ENCODE peak calls at places on chromosomes 12 and 14, in eight cellular contexts. One of them, this sample, is unnamed.

GRCh38 chr14:104436047-104436531 is 143.5 kb upstream of the C14orf180 start:
- DNase-seq in ELR: peak
- DNase-seq in NCI-H1694: no peak
- DNase-seq in stimulated activated CD4-positive, alpha-beta T cell treated with anti-CD3 and anti-CD28 coated beads, Interleukin-1b, Interleukin-23, amount 100 ng/mL, for 48 hours: no peak
- DNase-seq in fibroblast of villous mesenchyme: peak
- DNase-seq in NCI-H1105: no peak
- DNase-seq in fibroblast of pulmonary artery: peak
- DNase-seq in substantia nigra: no peak
- DNase-seq in this sample: no peak

GRCh38 chr12:72264548-72265175 is 7.5 kb upstream of the TRHDE start:
- DNase-seq in fibroblast of pulmonary artery: peak
- DNase-seq in NCI-H1105: no peak
- DNase-seq in fibroblast of villous mesenchyme: peak
- DNase-seq in ELR: peak
- DNase-seq in NCI-H1694: no peak
- DNase-seq in stimulated activated CD4-positive, alpha-beta T cell treated with anti-CD3 and anti-CD28 coated beads, Interleukin-1b, Interleukin-23, amount 100 ng/mL, for 48 hours: no peak
- DNase-seq in substantia nigra: no peak
- DNase-seq in this sample: no peak

GRCh38 chr12:116599285-116600122 is 40.3 kb downstream of the MAP1LC3B2 start:
- DNase-seq in fibroblast of pulmonary artery: peak
- DNase-seq in substantia nigra: peak
- DNase-seq in ELR: peak
- DNase-seq in stimulated activated CD4-positive, alpha-beta T cell treated with anti-CD3 and anti-CD28 coated beads, Interleukin-1b, Interleukin-23, amount 100 ng/mL, for 48 hours: peak
- DNase-seq in fibroblast of villous mesenchyme: peak
- DNase-seq in NCI-H1694: peak
- DNase-seq in NCI-H1105: no peak
- DNase-seq in this sample: peak

GRCh38 chr14:56821807-56822615 is 11.7 kb upstream of the OTX2 start:
- DNase-seq in NCI-H1694: no peak
- DNase-seq in fibroblast of pulmonary artery: no peak
- DNase-seq in stimulated activated CD4-positive, alpha-beta T cell treated with anti-CD3 and anti-CD28 coated beads, Interleukin-1b, Interleukin-23, amount 100 ng/mL, for 48 hours: no peak
- DNase-seq in NCI-H1105: no peak
- DNase-seq in ELR: no peak
- DNase-seq in substantia nigra: no peak
- DNase-seq in fibroblast of villous mesenchyme: no peak
- DNase-seq in this sample: no peak

GRCh38 chr12:27331299-27331926 is 1.2 kb upstream of the BMAL2 start:
- DNase-seq in stimulated activated CD4-positive, alpha-beta T cell treated with anti-CD3 and anti-CD28 coated beads, Interleukin-1b, Interleukin-23, amount 100 ng/mL, for 48 hours: peak
- DNase-seq in substantia nigra: no peak
- DNase-seq in fibroblast of pulmonary artery: peak
- DNase-seq in ELR: peak
- DNase-seq in NCI-H1105: no peak
- DNase-seq in fibroblast of villous mesenchyme: peak
- DNase-seq in NCI-H1694: no peak
- DNase-seq in this sample: peak

GRCh38 chr12:25794580-25794979 is 163.9 kb upstream of the RASSF8 start:
- DNase-seq in substantia nigra: no peak
- DNase-seq in fibroblast of villous mesenchyme: no peak
- DNase-seq in NCI-H1105: no peak
- DNase-seq in stimulated activated CD4-positive, alpha-beta T cell treated with anti-CD3 and anti-CD28 coated beads, Interleukin-1b, Interleukin-23, amount 100 ng/mL, for 48 hours: no peak
- DNase-seq in NCI-H1694: no peak
- DNase-seq in ELR: peak
- DNase-seq in fibroblast of pulmonary artery: peak
- DNase-seq in this sample: no peak

GRCh38 chr14:96584199-96584906 is 82.2 kb downstream of the PAPOLA start:
- DNase-seq in fibroblast of villous mesenchyme: peak
- DNase-seq in fibroblast of pulmonary artery: peak
- DNase-seq in NCI-H1105: no peak
- DNase-seq in ELR: peak
- DNase-seq in substantia nigra: no peak
- DNase-seq in NCI-H1694: peak
- DNase-seq in stimulated activated CD4-positive, alpha-beta T cell treated with anti-CD3 and anti-CD28 coated beads, Interleukin-1b, Interleukin-23, amount 100 ng/mL, for 48 hours: peak
- DNase-seq in this sample: peak

GRCh38 chr14:44783899-44784298 is 177.8 kb downstream of the KLHL28 start:
- DNase-seq in substantia nigra: no peak
- DNase-seq in stimulated activated CD4-positive, alpha-beta T cell treated with anti-CD3 and anti-CD28 coated beads, Interleukin-1b, Interleukin-23, amount 100 ng/mL, for 48 hours: no peak
- DNase-seq in fibroblast of pulmonary artery: no peak
- DNase-seq in NCI-H1694: no peak
- DNase-seq in NCI-H1105: no peak
- DNase-seq in fibroblast of villous mesenchyme: no peak
- DNase-seq in ELR: no peak
- DNase-seq in this sample: no peak

GRCh38 chr12:49827351-49828099 is 688 bp downstream of the NCKAP5L start:
- DNase-seq in fibroblast of pulmonary artery: peak
- DNase-seq in NCI-H1105: peak
- DNase-seq in ELR: peak
- DNase-seq in stimulated activated CD4-positive, alpha-beta T cell treated with anti-CD3 and anti-CD28 coated beads, Interleukin-1b, Interleukin-23, amount 100 ng/mL, for 48 hours: peak
- DNase-seq in NCI-H1694: peak
- DNase-seq in fibroblast of villous mesenchyme: peak
- DNase-seq in substantia nigra: peak
- DNase-seq in this sample: peak

GRCh38 chr14:90607141-90607540 is 209.1 kb downstream of the TTC7B start:
- DNase-seq in ELR: no peak
- DNase-seq in fibroblast of pulmonary artery: no peak
- DNase-seq in stimulated activated CD4-positive, alpha-beta T cell treated with anti-CD3 and anti-CD28 coated beads, Interleukin-1b, Interleukin-23, amount 100 ng/mL, for 48 hours: no peak
- DNase-seq in NCI-H1105: no peak
- DNase-seq in substantia nigra: peak
- DNase-seq in fibroblast of villous mesenchyme: no peak
- DNase-seq in NCI-H1694: no peak
- DNase-seq in this sample: no peak

GRCh38 chr12:55416961-55417360 is 9.1 kb upstream of the OR6C76 start:
- DNase-seq in ELR: no peak
- DNase-seq in NCI-H1694: no peak
- DNase-seq in NCI-H1105: no peak
- DNase-seq in fibroblast of pulmonary artery: no peak
- DNase-seq in stimulated activated CD4-positive, alpha-beta T cell treated with anti-CD3 and anti-CD28 coated beads, Interleukin-1b, Interleukin-23, amount 100 ng/mL, for 48 hours: no peak
- DNase-seq in fibroblast of villous mesenchyme: no peak
- DNase-seq in substantia nigra: no peak
- DNase-seq in this sample: no peak

GRCh38 chr12:62256408-62257079 is 3.7 kb upstream of the USP15 start:
- DNase-seq in fibroblast of pulmonary artery: peak
- DNase-seq in NCI-H1694: no peak
- DNase-seq in NCI-H1105: no peak
- DNase-seq in fibroblast of villous mesenchyme: peak
- DNase-seq in ELR: no peak
- DNase-seq in substantia nigra: no peak
- DNase-seq in stimulated activated CD4-positive, alpha-beta T cell treated with anti-CD3 and anti-CD28 coated beads, Interleukin-1b, Interleukin-23, amount 100 ng/mL, for 48 hours: peak
- DNase-seq in this sample: no peak

This sample was measured in GM06990.